ENCODE peak calls at places on chromosomes 5 and 9, in five cellular contexts. F is mesothelial cell of epicardium, E is Calu3, X is GM12865, B is psoas muscle. L is an unnamed sample.

GRCh38 chr5:423626-424258 is 19.2 kb upstream of the EXOC3 start:
- DNase-seq in X (no peak), E (no peak), F (no peak), B (peak; percentile 34), L (no peak)

GRCh38 chr9:121472361-121472910 is 27.2 kb downstream of the GGTA1 start:
- DNase-seq in X (no peak), B (no peak), E (no peak), F (no peak), L (no peak)

GRCh38 chr5:8749556-8749955 is 796.3 kb downstream of the SEMA5A start:
- DNase-seq in B (no peak), F (no peak), E (no peak), X (no peak), L (no peak)

GRCh38 chr5:157464518-157465171 is 4.6 kb downstream of the NIPAL4 start:
- DNase-seq in E (peak; percentile 71), X (peak; percentile 79), B (no peak), F (no peak), L (peak; percentile 99)

GRCh38 chr5:109823597-109823996 is 133.9 kb downstream of the MAN2A1 start:
- DNase-seq in F (no peak), E (no peak), B (no peak), X (no peak), L (peak; percentile 57)

GRCh38 chr5:34923694-34924461 is 5.5 kb upstream of the DNAJC21 start:
- DNase-seq in E (peak; percentile 44), X (peak; percentile 48), F (no peak), B (no peak), L (peak; percentile 94)

GRCh38 chr5:36403601-36404311 is 102.1 kb upstream of the RANBP3L start:
- DNase-seq in F (no peak), X (no peak), E (no peak), B (peak; percentile 76), L (peak; percentile 79)

GRCh38 chr9:136305822-136306690 is 2.2 kb upstream of the CCDC187 start:
- DNase-seq in B (no peak), F (no peak), E (no peak), X (no peak), L (no peak)

GRCh38 chr9:133171161-133171955 is 7.6 kb upstream of the GBGT1 start:
- DNase-seq in X (no peak), B (no peak), F (no peak), E (no peak), L (no peak)

GRCh38 chr5:9621379-9621903 is 8.7 kb downstream of the TAS2R1 start:
- DNase-seq in B (no peak), E (no peak), F (no peak), X (no peak), L (no peak)

GRCh38 chr5:150438873-150439546 is 10.5 kb downstream of the RPS14 start:
- DNase-seq in F (no peak), X (no peak), B (no peak), E (peak; percentile 55), L (peak; percentile 71)

GRCh38 chr5:83549681-83550080 is 78.1 kb downstream of the VCAN start:
- DNase-seq in F (no peak), B (no peak), E (no peak), X (no peak), L (no peak)

GRCh38 chr9:81552571-81552970 is 136.8 kb downstream of the TLE1 start:
- DNase-seq in F (no peak), E (no peak), X (no peak), B (no peak), L (no peak)

GRCh38 chr9:132505961-132506691 is 76.3 kb upstream of the BARHL1 start:
- DNase-seq in F (no peak), X (no peak), B (no peak), E (no peak), L (no peak)

GRCh38 chr5:136036293-136036911 is 7.6 kb downstream of the TGFBI start:
- DNase-seq in B (no peak), E (no peak), F (no peak), X (no peak), L (peak; percentile 45)

GRCh38 chr5:65142007-65142406 is 339.7 kb downstream of the ADAMTS6 start:
- DNase-seq in F (no peak), E (no peak), B (no peak), X (no peak), L (no peak)

GRCh38 chr5:35924122-35924949 is 14.1 kb downstream of the CAPSL start:
- DNase-seq in E (no peak), F (no peak), B (no peak), X (no peak), L (peak; percentile 82)

GRCh38 chr9:131840220-131840619 is 100.3 kb upstream of the RAPGEF1 start:
- DNase-seq in B (peak; percentile 15), E (no peak), X (no peak), F (no peak), L (no peak)

GRCh38 chr5:177457239-177458121 is 10.9 kb downstream of the PRR7 start:
- DNase-seq in E (peak; percentile 93), B (peak; percentile 90), F (no peak), X (peak; percentile 96), L (peak; percentile 99)

GRCh38 chr5:10333154-10334006 is 20.1 kb upstream of the MARCHF6 start:
- DNase-seq in F (no peak), E (peak; percentile 59), B (peak; percentile 74), X (no peak), L (no peak)

GRCh38 chr5:143262393-143263174 is 140.9 kb downstream of the NR3C1 start:
- DNase-seq in B (no peak), F (no peak), X (peak; percentile 63), E (no peak), L (peak; percentile 95)

GRCh38 chr9:97109194-97109811 is 70.4 kb upstream of the CTSV start:
- DNase-seq in B (no peak), X (peak; percentile 58), E (peak; percentile 64), F (no peak), L (peak; percentile 74)
- TF ChIP-seq CTCF in B (peak; percentile 56), X (peak; percentile 56), E (peak; percentile 38), F (no peak), L (peak; percentile 74)

DNA sequence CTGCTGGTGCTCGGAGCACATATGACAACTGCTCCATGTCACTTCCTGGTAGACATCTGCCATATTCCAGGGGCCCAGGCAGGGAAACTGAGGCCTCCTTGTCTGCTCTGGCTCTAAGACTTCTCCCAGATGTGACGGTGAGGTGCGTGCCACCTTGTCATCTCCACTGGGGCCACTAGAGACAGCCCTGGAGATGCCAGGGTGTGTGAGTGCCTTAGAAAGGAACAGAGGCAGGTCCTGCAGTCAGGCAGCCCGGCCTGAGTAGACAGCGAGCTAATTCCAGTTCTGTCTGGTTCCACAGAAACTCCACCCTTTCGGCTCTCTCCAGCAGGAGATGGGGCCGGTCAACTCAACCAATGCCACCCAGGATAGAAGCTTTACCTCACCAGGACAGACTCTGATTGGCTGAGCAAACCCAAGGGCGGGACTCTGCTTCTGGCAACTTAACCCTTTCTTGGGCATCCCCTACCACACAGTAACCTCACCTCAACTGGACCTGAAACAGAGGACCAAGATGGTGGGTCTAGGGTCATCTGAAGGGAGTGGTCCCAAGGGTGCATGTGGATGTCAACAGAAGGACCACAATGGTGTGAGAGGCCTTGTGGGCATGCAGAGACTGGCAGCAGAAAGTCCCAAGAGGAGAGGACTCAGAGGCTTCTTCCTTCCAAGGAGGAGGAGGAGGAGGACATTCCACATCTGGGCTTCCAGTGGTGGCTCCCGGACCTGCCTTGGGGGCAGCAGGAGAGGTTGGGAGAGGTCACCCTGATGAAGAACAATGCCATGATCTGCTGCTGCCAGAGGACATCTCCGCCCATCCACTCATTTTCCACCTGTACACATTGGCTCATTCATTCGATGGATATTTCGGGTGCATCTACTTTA is 77.7 kb downstream of the RGS3 start:
- DNase-seq in F (no peak), X (no peak), E (peak; percentile 28), B (no peak), L (peak; percentile 62)
- TF ChIP-seq CTCF in F (no peak), X (no peak), E (no peak), B (no peak), L (no peak)

DNA sequence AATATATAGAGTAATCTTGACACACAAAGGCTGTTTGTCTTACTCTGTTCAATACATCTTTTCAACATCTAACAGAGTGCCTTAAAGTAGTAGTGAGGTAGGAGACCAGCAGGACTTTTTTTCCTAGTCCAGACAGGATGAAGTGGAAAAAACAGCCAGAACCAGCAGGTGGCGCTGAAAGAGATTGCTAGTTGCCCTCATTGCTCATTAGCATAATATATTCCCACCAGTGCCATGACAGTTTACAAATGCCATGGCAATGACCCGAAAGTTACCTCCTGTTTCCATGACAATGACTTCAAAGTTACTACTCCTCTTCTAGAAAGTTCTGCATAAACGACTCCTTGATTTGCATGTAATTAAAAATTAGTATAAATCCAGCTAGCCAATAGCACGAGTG is 387.4 kb downstream of the ACTL7B start:
- DNase-seq in F (no peak), E (peak; percentile 42), X (peak; percentile 49), B (peak; percentile 61), L (peak; percentile 78)
- TF ChIP-seq CTCF in F (peak; percentile 15), E (no peak), X (peak; percentile 52), B (peak; percentile 45), L (peak; percentile 39)

GRCh38 chr9:19495186-19496028 is 86.6 kb downstream of the ACER2 start:
- DNase-seq in B (no peak), F (no peak), E (no peak), X (no peak), L (no peak)
- TF ChIP-seq CTCF in B (no peak), F (no peak), E (no peak), X (no peak), L (no peak)

DNA sequence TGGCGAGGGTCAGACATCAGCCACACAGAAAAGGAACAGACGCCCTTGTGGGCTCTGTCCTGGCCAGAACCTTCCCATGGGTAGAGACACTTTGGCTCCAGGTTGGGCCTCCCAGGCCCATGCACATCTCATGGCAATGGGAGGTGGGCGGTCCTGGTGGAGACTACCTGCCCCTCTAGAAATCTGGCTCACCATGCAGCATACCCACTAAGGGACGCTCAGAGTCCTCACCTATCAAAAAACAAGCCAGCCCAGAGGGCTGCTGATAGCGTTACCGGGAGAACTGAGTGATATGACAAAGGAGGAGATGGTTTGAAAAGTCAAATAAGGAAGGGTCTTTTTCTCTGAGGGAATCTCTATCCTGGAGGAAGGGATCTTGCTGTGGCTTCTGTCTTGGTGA is 62.1 kb downstream of the C5orf15 start:
- DNase-seq in B (no peak), F (no peak), X (peak; percentile 35), E (no peak), L (no peak)
- TF ChIP-seq CTCF in B (no peak), F (no peak), X (peak; percentile 26), E (no peak), L (no peak)

GRCh38 chr5:179187681-179188575 is 127.8 kb downstream of the ZNF354C start:
- DNase-seq in F (no peak), B (peak; percentile 7), E (no peak), X (no peak), L (no peak)

GRCh38 chr5:179186801-179187200 is 126.6 kb downstream of the ZNF354C start:
- DNase-seq in B (peak; percentile 26), X (no peak), E (no peak), F (no peak), L (no peak)

GRCh38 chr5:179186092-179186419 is 125.9 kb downstream of the ZNF354C start:
- DNase-seq in B (peak; percentile 45), F (no peak), E (no peak), X (no peak), L (no peak)

GRCh38 chr5:179188636-179189035 is 128.5 kb downstream of the ZNF354C start:
- DNase-seq in X (no peak), F (no peak), E (no peak), B (peak; percentile 33), L (no peak)

DNA sequence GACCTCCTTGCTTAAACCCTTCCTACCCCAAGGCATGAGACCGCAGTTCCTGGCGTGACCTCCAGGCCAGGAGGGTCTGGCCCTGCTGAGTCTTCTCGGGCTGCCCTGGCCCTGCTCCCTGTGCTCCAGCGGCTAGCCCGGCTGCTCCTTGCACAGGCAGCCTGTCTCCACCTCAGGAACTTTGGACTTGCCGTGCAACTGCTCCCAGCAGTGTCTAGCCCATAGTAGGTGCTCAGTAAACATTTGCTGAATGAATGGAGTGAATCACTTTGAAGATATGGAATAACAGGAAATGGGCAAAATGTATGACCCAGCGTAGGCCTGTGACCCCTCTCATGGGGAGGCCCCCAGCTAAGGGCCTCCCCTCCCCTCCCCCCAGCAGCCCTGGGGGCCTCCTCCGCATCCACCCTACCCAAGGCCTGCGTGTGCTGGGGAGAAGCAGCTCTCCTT is 127.1 kb downstream of the ZNF354C start:
- DNase-seq in E (no peak), F (no peak), X (no peak), B (peak; percentile 11), L (no peak)
- TF ChIP-seq CTCF in E (no peak), F (peak; percentile 53), X (no peak), B (no peak), L (no peak)

L was measured in MCF 10A.